ENCODE peak calls at places on chromosomes 7 and 10, in ten cellular contexts. One of them, this sample, is unnamed.

GRCh38 chr10:86595496-86595895 is 58.9 kb upstream of the OPN4 start:
- DNase-seq in fibroblast of the aortic adventitia: no peak
- DNase-seq in GM12865: no peak
- DNase-seq in MCF 10A: no peak
- DNase-seq in heart left ventricle: no peak
- DNase-seq in foreskin fibroblast: no peak
- DNase-seq in MM.1S: no peak
- DNase-seq in cardiac muscle cell: no peak
- DNase-seq in OCI-LY7: no peak
- DNase-seq in psoas muscle: no peak
- DNase-seq in this sample: no peak

GRCh38 chr7:115941703-115942268 is 88.8 kb downstream of the TFEC start:
- DNase-seq in foreskin fibroblast: peak; percentile 51
- DNase-seq in OCI-LY7: no peak
- DNase-seq in cardiac muscle cell: peak; percentile 66
- DNase-seq in GM12865: no peak
- DNase-seq in heart left ventricle: no peak
- DNase-seq in MCF 10A: no peak
- DNase-seq in MM.1S: no peak
- DNase-seq in fibroblast of the aortic adventitia: peak; percentile 46
- DNase-seq in psoas muscle: no peak
- DNase-seq in this sample: no peak

GRCh38 chr10:102935939-102936605 is 18.0 kb downstream of the CNNM2 start:
- DNase-seq in OCI-LY7: no peak
- DNase-seq in cardiac muscle cell: no peak
- DNase-seq in MM.1S: no peak
- DNase-seq in foreskin fibroblast: no peak
- DNase-seq in fibroblast of the aortic adventitia: no peak
- DNase-seq in GM12865: no peak
- DNase-seq in heart left ventricle: no peak
- DNase-seq in psoas muscle: no peak
- DNase-seq in MCF 10A: no peak
- DNase-seq in this sample: no peak

GRCh38 chr7:7438851-7439250 is 96.8 kb downstream of the COL28A1 start:
- DNase-seq in GM12865: peak; percentile 9
- DNase-seq in cardiac muscle cell: peak; percentile 70
- DNase-seq in heart left ventricle: no peak
- DNase-seq in foreskin fibroblast: peak; percentile 98
- DNase-seq in MM.1S: no peak
- DNase-seq in psoas muscle: no peak
- DNase-seq in OCI-LY7: no peak
- DNase-seq in MCF 10A: peak; percentile 95
- DNase-seq in fibroblast of the aortic adventitia: peak; percentile 89
- DNase-seq in this sample: no peak

GRCh38 chr10:118272090-118272775 is 69.9 kb downstream of the FAM204A start:
- DNase-seq in psoas muscle: no peak
- DNase-seq in cardiac muscle cell: peak; percentile 21
- DNase-seq in GM12865: no peak
- DNase-seq in MM.1S: no peak
- DNase-seq in MCF 10A: no peak
- DNase-seq in fibroblast of the aortic adventitia: peak; percentile 12
- DNase-seq in OCI-LY7: no peak
- DNase-seq in heart left ventricle: no peak
- DNase-seq in foreskin fibroblast: peak; percentile 45
- DNase-seq in this sample: no peak

GRCh38 chr7:36281945-36282727 is 107.5 kb upstream of the ANLN start:
- DNase-seq in foreskin fibroblast: peak; percentile 24
- DNase-seq in heart left ventricle: no peak
- DNase-seq in fibroblast of the aortic adventitia: peak; percentile 31
- DNase-seq in MM.1S: no peak
- DNase-seq in psoas muscle: no peak
- DNase-seq in OCI-LY7: no peak
- DNase-seq in cardiac muscle cell: no peak
- DNase-seq in GM12865: no peak
- DNase-seq in MCF 10A: no peak
- DNase-seq in this sample: no peak

GRCh38 chr10:125082881-125083575 is 77.3 kb downstream of the CTBP2 start:
- DNase-seq in GM12865: no peak
- DNase-seq in foreskin fibroblast: no peak
- DNase-seq in fibroblast of the aortic adventitia: no peak
- DNase-seq in MM.1S: no peak
- DNase-seq in heart left ventricle: no peak
- DNase-seq in MCF 10A: no peak
- DNase-seq in psoas muscle: no peak
- DNase-seq in OCI-LY7: no peak
- DNase-seq in cardiac muscle cell: no peak
- DNase-seq in this sample: no peak

GRCh38 chr10:101397140-101397539 is 43.2 kb downstream of the BTRC start:
- DNase-seq in fibroblast of the aortic adventitia: peak; percentile 80
- DNase-seq in MCF 10A: no peak
- DNase-seq in OCI-LY7: peak; percentile 38
- DNase-seq in MM.1S: peak; percentile 23
- DNase-seq in cardiac muscle cell: peak; percentile 87
- DNase-seq in heart left ventricle: peak; percentile 27
- DNase-seq in psoas muscle: no peak
- DNase-seq in foreskin fibroblast: peak; percentile 54
- DNase-seq in GM12865: peak; percentile 45
- DNase-seq in this sample: no peak

GRCh38 chr7:71165708-71166107 is 33.8 kb downstream of the GALNT17 start:
- DNase-seq in heart left ventricle: no peak
- DNase-seq in MM.1S: no peak
- DNase-seq in cardiac muscle cell: no peak
- DNase-seq in fibroblast of the aortic adventitia: no peak
- DNase-seq in OCI-LY7: no peak
- DNase-seq in GM12865: no peak
- DNase-seq in MCF 10A: no peak
- DNase-seq in psoas muscle: no peak
- DNase-seq in foreskin fibroblast: no peak
- DNase-seq in this sample: no peak

GRCh38 chr7:100022621-100023020 is 7.2 kb downstream of the ZKSCAN1 start:
- DNase-seq in MM.1S: no peak
- DNase-seq in psoas muscle: no peak
- DNase-seq in fibroblast of the aortic adventitia: no peak
- DNase-seq in OCI-LY7: no peak
- DNase-seq in heart left ventricle: no peak
- DNase-seq in foreskin fibroblast: no peak
- DNase-seq in GM12865: no peak
- DNase-seq in MCF 10A: peak; percentile 78
- DNase-seq in cardiac muscle cell: no peak
- DNase-seq in this sample: no peak

GRCh38 chr10:18886102-18886501 is 162.5 kb upstream of the MALRD1 start:
- DNase-seq in OCI-LY7: no peak
- DNase-seq in fibroblast of the aortic adventitia: peak; percentile 44
- DNase-seq in heart left ventricle: no peak
- DNase-seq in GM12865: no peak
- DNase-seq in MM.1S: no peak
- DNase-seq in psoas muscle: no peak
- DNase-seq in MCF 10A: peak; percentile 9
- DNase-seq in foreskin fibroblast: no peak
- DNase-seq in cardiac muscle cell: no peak
- DNase-seq in this sample: no peak

GRCh38 chr10:131888186-131888604 is 12.6 kb upstream of the PPP2R2D start:
- DNase-seq in foreskin fibroblast: no peak
- DNase-seq in GM12865: no peak
- DNase-seq in MCF 10A: peak; percentile 97
- DNase-seq in psoas muscle: no peak
- DNase-seq in fibroblast of the aortic adventitia: no peak
- DNase-seq in OCI-LY7: no peak
- DNase-seq in heart left ventricle: no peak
- DNase-seq in MM.1S: no peak
- DNase-seq in cardiac muscle cell: no peak
- DNase-seq in this sample: no peak

GRCh38 chr10:80860719-80861118 is 323.0 kb downstream of the SH2D4B start:
- DNase-seq in foreskin fibroblast: no peak
- DNase-seq in psoas muscle: no peak
- DNase-seq in heart left ventricle: no peak
- DNase-seq in MCF 10A: no peak
- DNase-seq in fibroblast of the aortic adventitia: no peak
- DNase-seq in cardiac muscle cell: no peak
- DNase-seq in GM12865: no peak
- DNase-seq in MM.1S: no peak
- DNase-seq in OCI-LY7: no peak
- DNase-seq in this sample: no peak

GRCh38 chr10:80856186-80856585 is 318.5 kb downstream of the SH2D4B start:
- DNase-seq in cardiac muscle cell: no peak
- DNase-seq in fibroblast of the aortic adventitia: no peak
- DNase-seq in GM12865: no peak
- DNase-seq in heart left ventricle: no peak
- DNase-seq in MCF 10A: no peak
- DNase-seq in MM.1S: no peak
- DNase-seq in OCI-LY7: no peak
- DNase-seq in psoas muscle: no peak
- DNase-seq in foreskin fibroblast: no peak
- DNase-seq in this sample: no peak

GRCh38 chr10:80855348-80855971 is 317.8 kb downstream of the SH2D4B start:
- DNase-seq in OCI-LY7: peak; percentile 33
- DNase-seq in MCF 10A: peak; percentile 22
- DNase-seq in fibroblast of the aortic adventitia: no peak
- DNase-seq in heart left ventricle: no peak
- DNase-seq in MM.1S: peak; percentile 12
- DNase-seq in GM12865: peak; percentile 61
- DNase-seq in psoas muscle: no peak
- DNase-seq in foreskin fibroblast: no peak
- DNase-seq in cardiac muscle cell: no peak
- DNase-seq in this sample: no peak
- TF ChIP-seq CTCF in OCI-LY7: peak; percentile 64
- TF ChIP-seq CTCF in MCF 10A: peak; percentile 46
- TF ChIP-seq CTCF in fibroblast of the aortic adventitia: no peak
- TF ChIP-seq CTCF in heart left ventricle: no peak
- TF ChIP-seq CTCF in MM.1S: peak; percentile 64
- TF ChIP-seq CTCF in GM12865: peak; percentile 68
- TF ChIP-seq CTCF in psoas muscle: no peak
- TF ChIP-seq CTCF in foreskin fibroblast: no peak
- TF ChIP-seq CTCF in cardiac muscle cell: no peak
- TF ChIP-seq CTCF in this sample: no peak

GRCh38 chr10:80159166-80159888 is 26.8 kb downstream of the PLAC9 start:
- DNase-seq in psoas muscle: no peak
- DNase-seq in foreskin fibroblast: peak; percentile 38
- DNase-seq in heart left ventricle: no peak
- DNase-seq in GM12865: no peak
- DNase-seq in cardiac muscle cell: no peak
- DNase-seq in fibroblast of the aortic adventitia: no peak
- DNase-seq in MCF 10A: no peak
- DNase-seq in OCI-LY7: no peak
- DNase-seq in MM.1S: no peak
- DNase-seq in this sample: no peak

GRCh38 chr10:80163741-80164341 is 31.3 kb downstream of the PLAC9 start:
- DNase-seq in foreskin fibroblast: peak; percentile 96
- DNase-seq in heart left ventricle: no peak
- DNase-seq in GM12865: no peak
- DNase-seq in MM.1S: no peak
- DNase-seq in cardiac muscle cell: peak; percentile 51
- DNase-seq in OCI-LY7: no peak
- DNase-seq in fibroblast of the aortic adventitia: peak; percentile 84
- DNase-seq in MCF 10A: peak; percentile 90
- DNase-seq in psoas muscle: peak; percentile 62
- DNase-seq in this sample: no peak

GRCh38 chr10:80160361-80161128 is 28.0 kb downstream of the PLAC9 start:
- DNase-seq in psoas muscle: no peak
- DNase-seq in cardiac muscle cell: no peak
- DNase-seq in fibroblast of the aortic adventitia: no peak
- DNase-seq in MM.1S: no peak
- DNase-seq in OCI-LY7: no peak
- DNase-seq in MCF 10A: no peak
- DNase-seq in foreskin fibroblast: no peak
- DNase-seq in GM12865: no peak
- DNase-seq in heart left ventricle: no peak
- DNase-seq in this sample: no peak

GRCh38 chr10:80158598-80159127 is 26.1 kb downstream of the PLAC9 start:
- DNase-seq in GM12865: no peak
- DNase-seq in MCF 10A: peak; percentile 98
- DNase-seq in fibroblast of the aortic adventitia: peak; percentile 99
- DNase-seq in cardiac muscle cell: peak; percentile 99
- DNase-seq in OCI-LY7: no peak
- DNase-seq in psoas muscle: peak; percentile 90
- DNase-seq in heart left ventricle: peak; percentile 91
- DNase-seq in MM.1S: no peak
- DNase-seq in foreskin fibroblast: peak; percentile 98
- DNase-seq in this sample: no peak

GRCh38 chr10:80161321-80162084 is 29.0 kb downstream of the PLAC9 start:
- DNase-seq in fibroblast of the aortic adventitia: no peak
- DNase-seq in OCI-LY7: peak; percentile 39
- DNase-seq in psoas muscle: no peak
- DNase-seq in MM.1S: peak; percentile 15
- DNase-seq in MCF 10A: no peak
- DNase-seq in cardiac muscle cell: peak; percentile 27
- DNase-seq in foreskin fibroblast: no peak
- DNase-seq in GM12865: no peak
- DNase-seq in heart left ventricle: no peak
- DNase-seq in this sample: no peak
- TF ChIP-seq CTCF in fibroblast of the aortic adventitia: no peak
- TF ChIP-seq CTCF in OCI-LY7: peak; percentile 67
- TF ChIP-seq CTCF in psoas muscle: peak; percentile 5
- TF ChIP-seq CTCF in MM.1S: no peak
- TF ChIP-seq CTCF in MCF 10A: no peak
- TF ChIP-seq CTCF in cardiac muscle cell: peak; percentile 26
- TF ChIP-seq CTCF in foreskin fibroblast: no peak
- TF ChIP-seq CTCF in GM12865: peak; percentile 1
- TF ChIP-seq CTCF in heart left ventricle: no peak
- TF ChIP-seq CTCF in this sample: no peak

DNA sequence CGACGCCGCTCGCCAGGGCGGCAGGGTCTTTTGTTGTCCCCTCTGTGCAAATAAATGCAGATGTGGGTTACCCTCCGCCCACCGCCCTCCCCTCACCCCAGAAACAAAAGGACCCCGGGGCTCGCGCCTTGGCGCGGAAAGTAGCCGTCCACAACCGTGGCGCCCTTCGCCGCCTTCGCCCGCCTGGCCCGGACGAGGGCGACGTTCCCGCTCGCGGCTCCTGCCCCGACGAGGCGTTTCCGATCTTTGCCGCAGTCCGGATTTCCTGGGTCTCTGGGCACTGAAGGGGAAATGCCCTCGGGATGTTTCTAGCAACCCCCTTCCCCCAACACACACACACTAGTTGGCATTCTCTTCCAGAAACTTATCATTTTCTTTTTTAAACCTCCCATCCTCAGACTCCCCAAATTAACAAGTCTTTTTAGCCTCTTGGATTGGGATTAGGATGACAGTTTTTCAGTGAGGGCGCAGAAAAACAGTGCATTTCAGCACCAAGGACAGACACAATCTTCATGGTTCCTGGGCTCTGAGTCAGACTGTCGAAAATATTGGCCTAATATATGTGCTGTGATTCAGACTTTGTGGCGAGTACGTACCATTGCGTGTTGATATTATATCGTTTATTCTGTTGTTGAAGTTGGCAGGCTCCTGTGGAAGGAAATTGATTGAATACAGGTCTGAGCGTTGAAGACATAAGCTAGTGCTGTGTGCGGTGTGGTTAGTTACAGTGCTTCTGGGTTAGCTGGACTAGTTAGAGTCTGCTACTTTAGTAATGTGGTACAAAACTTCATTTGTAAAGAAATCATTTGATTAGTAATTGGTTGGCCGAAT is 803 bp downstream of the PHYHIPL start:
- DNase-seq in cardiac muscle cell: peak; percentile 83
- DNase-seq in foreskin fibroblast: peak; percentile 91
- DNase-seq in MM.1S: no peak
- DNase-seq in heart left ventricle: no peak
- DNase-seq in MCF 10A: peak; percentile 56
- DNase-seq in psoas muscle: peak; percentile 8
- DNase-seq in GM12865: peak; percentile 29
- DNase-seq in fibroblast of the aortic adventitia: peak; percentile 85
- DNase-seq in OCI-LY7: no peak
- DNase-seq in this sample: no peak
- TF ChIP-seq CTCF in cardiac muscle cell: no peak
- TF ChIP-seq CTCF in foreskin fibroblast: no peak
- TF ChIP-seq CTCF in MM.1S: no peak
- TF ChIP-seq CTCF in heart left ventricle: no peak
- TF ChIP-seq CTCF in MCF 10A: no peak
- TF ChIP-seq CTCF in psoas muscle: no peak
- TF ChIP-seq CTCF in GM12865: no peak
- TF ChIP-seq CTCF in fibroblast of the aortic adventitia: no peak
- TF ChIP-seq CTCF in OCI-LY7: no peak
- TF ChIP-seq CTCF in this sample: no peak

GRCh38 chr10:70836319-70836718 is 20.6 kb downstream of the SGPL1 start:
- DNase-seq in psoas muscle: no peak
- DNase-seq in GM12865: no peak
- DNase-seq in OCI-LY7: no peak
- DNase-seq in fibroblast of the aortic adventitia: no peak
- DNase-seq in cardiac muscle cell: no peak
- DNase-seq in MM.1S: no peak
- DNase-seq in MCF 10A: no peak
- DNase-seq in heart left ventricle: no peak
- DNase-seq in foreskin fibroblast: no peak
- DNase-seq in this sample: no peak
- TF ChIP-seq CTCF in psoas muscle: no peak
- TF ChIP-seq CTCF in GM12865: no peak
- TF ChIP-seq CTCF in OCI-LY7: no peak
- TF ChIP-seq CTCF in fibroblast of the aortic adventitia: no peak
- TF ChIP-seq CTCF in cardiac muscle cell: no peak
- TF ChIP-seq CTCF in MM.1S: no peak
- TF ChIP-seq CTCF in MCF 10A: no peak
- TF ChIP-seq CTCF in heart left ventricle: no peak
- TF ChIP-seq CTCF in foreskin fibroblast: no peak
- TF ChIP-seq CTCF in this sample: no peak